ENCODE peak calls at places on chromosome 17, in four cellular contexts. P, E, T and X are unnamed samples. For H3K36me3, the result is how much of the 10 kb centered on the place peaks cover.

GRCh38 chr17:74128456-74128855 is 75.0 kb upstream of the RPL38 start:
- DNase-seq in P (no peak), E (no peak), T (no peak), X (no peak)

GRCh38 chr17:59371426-59372099 is 40.1 kb downstream of the YPEL2 start:
- DNase-seq in P (peak), E (no peak), T (no peak), X (no peak)

GRCh38 chr17:10099051-10099571 is 99.3 kb downstream of the GAS7 start:
- DNase-seq in P (no peak), E (peak), T (peak), X (no peak)

GRCh38 chr17:47741109-47741792 is 8.2 kb downstream of the TBX21 start:
- DNase-seq in P (no peak), E (no peak), T (no peak), X (no peak)

GRCh38 chr17:74566132-74566753 is 1.1 kb downstream of the CD300H start:
- DNase-seq in P (no peak), E (peak), T (peak), X (no peak)

GRCh38 chr17:60851181-60851580 is 173.5 kb downstream of the BCAS3 start:
- DNase-seq in P (no peak), E (no peak), T (no peak), X (no peak)

GRCh38 chr17:57038486-57038885 is 46.6 kb upstream of the AKAP1 start:
- DNase-seq in P (no peak), E (no peak), T (no peak), X (no peak)

GRCh38 chr17:69643686-69644085 is 229.2 kb downstream of the MAP2K6 start:
- DNase-seq in P (no peak), E (no peak), T (no peak), X (no peak)

GRCh38 chr17:37506678-37507077 is 17.0 kb downstream of the DUSP14 start:
- DNase-seq in P (no peak), E (peak), T (peak), X (no peak)

GRCh38 chr17:71966459-71967313 is 154.1 kb upstream of the SOX9 start:
- DNase-seq in P (peak), E (no peak), T (no peak), X (no peak)

GRCh38 chr17:348012-348411 is 4.6 kb downstream of the RPH3AL start:
- DNase-seq in P (no peak), E (no peak), T (no peak), X (no peak)

GRCh38 chr17:44312396-44313104 is 4.1 kb downstream of the RUNDC3A start:
- DNase-seq in P (no peak), E (no peak), T (no peak), X (no peak)

GRCh38 chr17:29789186-29790170 is 140.6 kb downstream of the SSH2 start:
- DNase-seq in P (no peak), E (peak), T (peak), X (no peak)

GRCh38 chr17:78174332-78174869 is 6.0 kb downstream of the SYNGR2 start:
- DNase-seq in P (peak), E (no peak), T (no peak), X (no peak)

GRCh38 chr17:19415311-19415710 is 4.3 kb downstream of the RNF112 start:
- DNase-seq in P (no peak), E (no peak), T (no peak), X (no peak)

GRCh38 chr17:40412880-40413279 is 4.8 kb downstream of the TOP2A start:
- DNase-seq in P (no peak), E (no peak), T (no peak), X (no peak)

GRCh38 chr17:73628642-73629552 is 15.3 kb downstream of the SDK2 start:
- DNase-seq in P (no peak), E (no peak), T (peak), X (no peak)

GRCh38 chr17:47267354-47267828 is 13.8 kb downstream of the ITGB3 start:
- DNase-seq in P (no peak), E (peak), T (peak), X (no peak)

GRCh38 chr17:21001813-21002221 is 41.0 kb downstream of the USP22 start:
- DNase-seq in P (no peak), E (no peak), T (no peak), X (no peak)

GRCh38 chr17:66353937-66354401 is 51.6 kb downstream of the PRKCA start:
- DNase-seq in P (no peak), E (peak), T (no peak), X (no peak)

GRCh38 chr17:44348988-44349364 is 3.9 kb downstream of the GRN start:
- DNase-seq in P (no peak), E (no peak), T (no peak), X (no peak)

GRCh38 chr17:31608659-31609254 is 217.3 kb downstream of the RAB11FIP4 start:
- DNase-seq in P (no peak), E (no peak), T (no peak), X (no peak)

GRCh38 chr17:34398990-34399389 is 36.0 kb upstream of the CCL1 start:
- DNase-seq in P (no peak), E (no peak), T (no peak), X (no peak)

GRCh38 chr17:49969134-49969759 is at the start of gene DLX4:
- DNase-seq in P (no peak), E (no peak), T (no peak), X (no peak)

GRCh38 chr17:40124279-40125141 is 2.7 kb downstream of the MSL1 start:
- DNase-seq in P (no peak), E (peak), T (no peak), X (no peak)

GRCh38 chr17:58324409-58325288 is 3.9 kb downstream of the TSPOAP1 start:
- DNase-seq in P (no peak), E (peak), T (no peak), X (peak)

GRCh38 chr17:66088173-66088572 is 103.8 kb downstream of the CEP112 start:
- DNase-seq in P (no peak), E (no peak), T (no peak), X (no peak)

GRCh38 chr17:14871921-14872320 is 393.2 kb downstream of the PMP22 start:
- DNase-seq in P (no peak), E (peak), T (peak), X (no peak)

GRCh38 chr17:76002100-76002499 is 1.4 kb downstream of the CDK3 start:
- DNase-seq in P (no peak), E (no peak), T (no peak), X (no peak)

GRCh38 chr17:82370471-82371332 is 863 bp upstream of the UTS2R start:
- DNase-seq in P (no peak), E (peak), T (no peak), X (peak)
- TF ChIP-seq CTCF in P (no peak), E (no peak), T (no peak), X (no peak)

GRCh38 chr17:8963017-8963416 is 2.5 kb downstream of the PIK3R5 start:
- DNase-seq in P (no peak), E (no peak), T (no peak), X (no peak)

GRCh38 chr17:8963665-8964258 is 1.7 kb downstream of the PIK3R5 start:
- DNase-seq in P (no peak), E (no peak), T (no peak), X (no peak)

GRCh38 chr17:8965394-8966168 is at the start of gene PIK3R5:
- DNase-seq in P (peak), E (no peak), T (no peak), X (peak)

GRCh38 chr17:8966926-8967325 is 1.4 kb upstream of the PIK3R5 start:
- DNase-seq in P (no peak), E (no peak), T (no peak), X (no peak)

GRCh38 chr17:8964801-8965393 is 610 bp downstream of the PIK3R5 start:
- DNase-seq in P (no peak), E (no peak), T (no peak), X (peak)
- H3K4me3 ChIP-seq in P (peak), E (no peak), T (no peak), X (peak)

DNA sequence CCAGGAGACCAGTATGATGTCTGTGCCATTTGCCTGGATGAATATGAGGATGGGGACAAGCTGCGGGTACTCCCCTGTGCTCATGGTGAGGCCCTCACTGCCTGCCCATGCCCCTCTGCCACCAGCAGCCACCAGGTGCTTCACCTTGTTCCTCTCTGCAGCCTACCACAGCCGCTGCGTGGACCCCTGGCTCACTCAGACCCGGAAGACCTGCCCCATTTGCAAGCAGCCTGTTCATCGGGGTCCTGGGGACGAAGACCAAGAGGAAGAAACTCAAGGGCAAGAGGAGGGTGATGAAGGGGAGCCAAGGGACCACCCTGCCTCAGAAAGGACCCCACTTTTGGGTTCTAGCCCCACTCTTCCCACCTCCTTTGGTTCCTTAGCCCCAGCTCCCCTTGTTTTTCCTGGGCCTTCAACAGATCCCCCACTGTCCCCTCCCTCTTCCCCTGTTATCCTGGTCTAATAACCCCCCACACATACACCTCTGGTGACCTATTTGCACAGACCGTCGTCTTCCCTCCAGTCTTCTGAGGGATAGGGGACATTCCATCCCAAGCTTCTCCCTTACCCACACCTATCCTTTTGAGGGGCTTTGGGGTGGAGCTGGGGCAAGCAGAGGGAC is 3.7 kb downstream of the PFN1 start:
- DNase-seq in P (no peak), E (no peak), T (no peak), X (peak)
- H3K36me3 ChIP-seq in P (half or more), E (under half), T (under half), X (under half)

GRCh38 chr17:5249615-5250014 is 15.0 kb upstream of the SCIMP start:
- DNase-seq in P (no peak), E (peak), T (peak), X (no peak)
- TF ChIP-seq CTCF in P (peak), E (peak), T (peak), X (peak)

GRCh38 chr17:80512233-80512632 is 32.4 kb upstream of the RPTOR start:
- DNase-seq in P (no peak), E (no peak), T (no peak), X (no peak)
- H3K4me3 ChIP-seq in P (no peak), E (no peak), T (no peak), X (no peak)

GRCh38 chr17:46028969-46029565 is 30.0 kb downstream of the STH start:
- DNase-seq in P (no peak), E (no peak), T (no peak), X (no peak)
- H3K36me3 ChIP-seq in P (under half), E (under half), T (under half), X (under half)